ENCODE peak calls at places on chromosomes 3 and 15, in six cellular contexts. X is A549, A is IMR-90, R is HepG2, S is GM12878, Z is K562. C is an unnamed sample.
A peak's percentile ranks its signal among the peaks of the same experiment; 100 is the strongest.

GRCh38 chr3:193732391-193732790 is 139.4 kb downstream of the OPA1 start:
- DNase-seq in Z (no peak), S (no peak), A (peak; percentile 91), R (peak; percentile 89), X (peak; percentile 36), C (no peak)

GRCh38 chr3:57983734-57984518 is 24.3 kb upstream of the FLNB start:
- DNase-seq in R (peak; percentile 88), X (no peak), Z (no peak), S (peak; percentile 96), A (peak; percentile 95), C (no peak)

GRCh38 chr3:124174463-124174862 is 182.5 kb upstream of the ROPN1 start:
- DNase-seq in X (no peak), S (no peak), Z (no peak), R (no peak), A (no peak), C (peak; percentile 24)

GRCh38 chr3:86991840-86992430 is 986 bp upstream of the VGLL3 start:
- DNase-seq in R (no peak), X (no peak), A (peak; percentile 60), S (no peak), Z (no peak), C (no peak)

GRCh38 chr3:100169186-100169585 is 54.9 kb upstream of the FILIP1L start:
- DNase-seq in Z (no peak), A (no peak), X (no peak), S (no peak), R (no peak), C (no peak)

GRCh38 chr3:22714758-22715157 is 488.4 kb upstream of the UBE2E2 start:
- DNase-seq in A (no peak), S (no peak), R (no peak), Z (no peak), X (no peak), C (no peak)

GRCh38 chr15:75036269-75036668 is 12.9 kb downstream of the PPCDC start:
- DNase-seq in S (no peak), Z (peak; percentile 54), X (no peak), A (no peak), R (no peak), C (no peak)

GRCh38 chr3:127735767-127736693 is 63.3 kb downstream of the ABTB1 start:
- DNase-seq in X (peak; percentile 13), Z (no peak), A (peak; percentile 86), S (peak; percentile 85), R (no peak), C (no peak)

GRCh38 chr15:35123743-35124142 is 38.6 kb upstream of the NANOGP8 start:
- DNase-seq in Z (no peak), R (no peak), X (no peak), S (no peak), A (no peak), C (no peak)

GRCh38 chr3:127159547-127159946 is 33.4 kb upstream of the PRR23E start:
- DNase-seq in S (no peak), R (no peak), Z (no peak), A (no peak), X (no peak), C (no peak)

GRCh38 chr3:58246148-58247051 is 8.8 kb downstream of the ABHD6 start:
- DNase-seq in S (no peak), X (no peak), A (no peak), Z (no peak), R (no peak), C (no peak)

GRCh38 chr3:47007001-47007400 is 27.5 kb downstream of the NBEAL2 start:
- DNase-seq in Z (no peak), X (no peak), R (no peak), S (no peak), A (no peak), C (no peak)

GRCh38 chr3:169476289-169476688 is 187.2 kb downstream of the MECOM start:
- DNase-seq in X (no peak), S (no peak), A (no peak), Z (no peak), R (no peak), C (no peak)

GRCh38 chr3:108006077-108006675 is 84.7 kb downstream of the CD47 start:
- DNase-seq in X (no peak), A (no peak), R (peak; percentile 11), Z (peak; percentile 5), S (no peak), C (no peak)

GRCh38 chr15:38593523-38593922 is 28.9 kb upstream of the RASGRP1 start:
- DNase-seq in R (no peak), Z (peak; percentile 36), X (peak; percentile 6), A (no peak), S (no peak), C (no peak)

GRCh38 chr3:66997560-66998074 is 490 bp upstream of the KBTBD8 start:
- DNase-seq in S (no peak), R (no peak), Z (peak; percentile 31), A (peak; percentile 76), X (no peak), C (no peak)

GRCh38 chr3:20930034-20930433 is 744.0 kb upstream of the SGO1 start:
- DNase-seq in R (no peak), A (no peak), X (no peak), S (no peak), Z (peak; percentile 14), C (peak; percentile 5)

GRCh38 chr3:134081211-134081610 is 51.5 kb upstream of the SLCO2A1 start:
- DNase-seq in A (no peak), R (peak; percentile 77), S (no peak), X (no peak), Z (no peak), C (no peak)

GRCh38 chr15:25250906-25251622 is 187.8 kb downstream of the UBE3A start:
- DNase-seq in R (no peak), X (no peak), S (no peak), Z (no peak), A (no peak), C (no peak)

GRCh38 chr3:4529901-4530588 is 36.9 kb downstream of the ITPR1 start:
- DNase-seq in X (no peak), A (no peak), S (no peak), R (no peak), Z (no peak), C (no peak)

DNA sequence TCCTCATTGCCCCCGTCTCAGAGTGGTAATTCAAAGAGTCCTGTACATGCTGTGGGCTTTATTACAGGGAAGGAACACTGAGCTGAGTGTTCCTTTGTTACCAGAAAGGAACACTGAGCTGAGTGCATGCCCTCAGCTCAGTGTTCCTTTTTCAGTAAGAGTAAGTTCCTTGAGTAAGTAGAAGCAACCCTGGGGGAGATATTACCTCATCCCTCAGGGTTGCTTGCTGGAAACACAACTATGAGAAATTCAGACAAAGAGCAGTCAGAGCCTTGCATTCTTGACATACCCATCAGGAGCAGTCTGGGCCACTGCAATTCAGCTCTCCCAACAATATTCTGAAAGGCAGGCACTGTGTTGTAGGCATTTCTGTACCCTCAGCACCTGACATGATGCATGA is 17.0 kb downstream of the CHRM5 start:
- DNase-seq in S (no peak), Z (no peak), A (peak; percentile 90), R (no peak), X (no peak), C (no peak)
- TF ChIP-seq BHLHE40 in S (no peak), Z (no peak), A (no peak), R (no peak), X (no peak), C (no peak)

GRCh38 chr15:59313703-59314332 is 58.9 kb downstream of the MYO1E start:
- DNase-seq in R (peak; percentile 9), S (peak; percentile 81), A (peak; percentile 47), Z (no peak), X (peak; percentile 67), C (peak; percentile 11)
- TF ChIP-seq BHLHE40 in R (no peak), S (peak; percentile 37), A (no peak), Z (no peak), X (no peak), C (no peak)

GRCh38 chr3:120502116-120502515 is 51.3 kb upstream of the FSTL1 start:
- DNase-seq in R (no peak), A (no peak), Z (no peak), S (no peak), X (no peak), C (no peak)

GRCh38 chr3:120498947-120499346 is 48.2 kb upstream of the FSTL1 start:
- DNase-seq in A (peak; percentile 99), S (no peak), X (no peak), Z (no peak), R (no peak), C (peak; percentile 15)

GRCh38 chr3:120506828-120507774 is 56.3 kb upstream of the FSTL1 start:
- DNase-seq in Z (peak; percentile 9), X (peak; percentile 40), S (no peak), R (peak; percentile 32), A (peak; percentile 60), C (peak; percentile 40)

GRCh38 chr3:120506076-120506827 is 55.5 kb upstream of the FSTL1 start:
- DNase-seq in Z (no peak), R (peak; percentile 7), A (peak; percentile 28), S (no peak), X (no peak), C (no peak)

DNA sequence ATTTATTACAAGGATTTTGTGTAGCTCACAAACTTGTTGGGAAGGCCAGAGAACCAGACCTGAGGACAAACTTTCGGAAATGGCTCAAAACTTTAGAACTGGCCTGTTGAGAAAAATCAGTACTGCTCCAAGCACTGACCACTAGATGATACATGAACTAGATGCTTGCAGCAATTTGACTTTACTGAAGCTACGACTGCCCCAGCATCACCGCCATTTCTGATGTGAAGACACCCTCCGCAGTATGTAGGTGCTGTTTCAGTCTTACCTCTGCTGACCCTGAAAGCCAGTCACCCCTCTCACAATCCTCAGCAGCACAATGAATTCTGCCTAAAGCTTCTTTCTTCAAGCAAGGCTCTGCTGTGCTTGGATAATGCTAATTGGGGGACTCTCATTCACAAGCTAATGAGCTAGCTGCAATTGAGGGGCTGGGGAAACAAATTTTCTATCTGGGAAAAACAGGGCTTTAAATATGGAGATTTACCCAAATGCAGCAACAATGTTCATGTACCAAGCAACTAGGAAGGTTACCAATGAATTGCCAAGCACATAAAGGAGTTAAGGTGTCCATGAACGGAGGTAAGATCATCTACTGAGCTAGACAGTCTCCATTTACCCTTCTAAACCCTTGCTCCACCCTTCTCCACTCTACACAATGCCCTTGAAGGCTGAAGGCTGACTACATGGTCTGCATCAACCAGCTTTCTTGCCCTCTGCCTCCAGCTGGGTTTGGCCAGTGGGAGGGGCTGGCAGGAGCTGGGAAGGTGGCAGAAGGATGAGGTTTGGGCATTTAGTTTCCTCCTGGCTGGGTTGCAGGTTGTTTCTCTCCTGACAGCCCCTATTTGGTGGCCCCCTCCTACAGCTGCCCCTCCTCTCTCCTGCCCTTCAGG is 53.2 kb upstream of the FSTL1 start:
- DNase-seq in R (no peak), Z (no peak), X (no peak), S (no peak), A (no peak), C (no peak)
- TF ChIP-seq BHLHE40 in R (no peak), Z (no peak), X (no peak), S (no peak), A (no peak), C (no peak)

GRCh38 chr3:78976200-78976599 is 791.6 kb downstream of the ROBO1 start:
- DNase-seq in R (no peak), S (no peak), A (no peak), X (no peak), Z (no peak), C (no peak)
- TF ChIP-seq BHLHE40 in R (no peak), S (no peak), A (no peak), X (no peak), Z (no peak), C (no peak)

DNA sequence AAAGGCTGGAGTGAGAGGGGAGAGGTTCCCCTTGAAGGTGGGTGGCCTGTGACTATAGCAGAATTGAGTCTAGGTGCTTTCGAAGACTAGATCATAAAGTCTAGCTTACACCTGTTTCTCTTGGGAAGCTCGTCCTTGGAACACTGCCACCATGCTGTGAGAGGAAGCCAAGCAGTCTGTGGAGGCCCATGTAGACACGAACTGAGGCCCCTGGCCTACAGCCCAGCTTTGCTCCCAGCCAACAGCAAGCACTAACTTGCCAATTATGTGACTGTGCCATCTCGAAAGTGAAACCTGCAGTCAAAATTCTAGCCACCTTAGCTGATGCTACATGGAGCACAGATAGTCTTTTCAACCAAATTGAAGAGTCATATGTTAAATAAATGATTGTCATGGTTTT is 190.5 kb upstream of the NECTIN3 start:
- DNase-seq in Z (no peak), A (peak; percentile 54), X (no peak), R (peak; percentile 63), S (no peak), C (peak; percentile 34)
- TF ChIP-seq BHLHE40 in Z (no peak), A (no peak), X (no peak), R (no peak), S (no peak), C (no peak)

C was measured in HEK293T.